ENCODE peak calls at places on chromosomes 4 and X, in nine cellular contexts. B, P, L, E, U, R, M, F and X are unnamed samples.
A peak's percentile ranks its signal among the peaks of the same experiment; 100 is the strongest.

GRCh38 chr4:15652191-15652590 is 3.0 kb downstream of the FBXL5 start:
- DNase-seq in P (no peak), L (no peak), R (peak; percentile 25), F (no peak), B (no peak), M (no peak), U (no peak), E (no peak), X (no peak)

GRCh38 chrX:12779534-12779933 is 11.7 kb upstream of the PRPS2 start:
- DNase-seq in B (no peak), E (no peak), R (peak; percentile 18), F (no peak), U (no peak), P (no peak), L (no peak), M (no peak), X (no peak)

GRCh38 chr4:108345862-108346530 is 177.3 kb upstream of the LEF1 start:
- DNase-seq in L (no peak), E (no peak), P (no peak), B (no peak), M (peak; percentile 90), U (no peak), R (peak; percentile 69), F (no peak), X (no peak)

GRCh38 chrX:37686979-37687378 is 1.4 kb downstream of the XK start:
- DNase-seq in R (no peak), U (no peak), M (no peak), P (no peak), L (no peak), B (no peak), E (no peak), F (no peak), X (no peak)

GRCh38 chr4:110550260-110550659 is 72.6 kb downstream of the PITX2 start:
- DNase-seq in F (peak; percentile 6), M (peak; percentile 78), B (no peak), E (no peak), R (peak; percentile 64), L (no peak), P (no peak), U (peak; percentile 7), X (no peak)

GRCh38 chrX:152020895-152021294 is 46.4 kb upstream of the GABRE start:
- DNase-seq in U (no peak), P (no peak), E (no peak), B (no peak), L (no peak), M (no peak), R (no peak), F (no peak), X (no peak)

GRCh38 chr4:156820931-156821330 is 150.7 kb downstream of the PDGFC start:
- DNase-seq in F (no peak), L (no peak), E (no peak), M (no peak), B (no peak), R (no peak), U (no peak), P (no peak), X (no peak)

GRCh38 chrX:27680726-27681125 is 90.6 kb downstream of the DCAF8L2 start:
- DNase-seq in M (peak; percentile 7), B (no peak), U (no peak), L (no peak), R (peak; percentile 51), F (no peak), P (no peak), E (no peak), X (no peak)

GRCh38 chrX:64338296-64338695 is 57.0 kb downstream of the MTMR8 start:
- DNase-seq in L (no peak), P (no peak), E (no peak), R (no peak), U (no peak), M (peak; percentile 1), F (no peak), B (no peak), X (no peak)

GRCh38 chr4:8315343-8316250 is 46.0 kb downstream of the HTRA3 start:
- DNase-seq in M (peak; percentile 84), R (peak; percentile 83), U (no peak), B (no peak), L (no peak), E (no peak), P (no peak), F (peak; percentile 23), X (no peak)

GRCh38 chrX:115606861-115607260 is 45.9 kb downstream of the PLS3 start:
- DNase-seq in E (no peak), F (no peak), P (no peak), M (no peak), U (no peak), R (no peak), L (no peak), B (no peak), X (no peak)

GRCh38 chr4:147518846-147519767 is 38.2 kb downstream of the EDNRA start:
- DNase-seq in F (peak; percentile 85), B (peak; percentile 23), E (peak; percentile 7), L (no peak), U (peak; percentile 51), M (peak; percentile 47), P (peak; percentile 25), R (peak; percentile 87), X (peak; percentile 3)

GRCh38 chr4:111883557-111883999 is 261.7 kb upstream of the FAM241A start:
- DNase-seq in P (no peak), F (no peak), R (peak; percentile 1), U (no peak), M (no peak), E (no peak), L (no peak), B (no peak), X (no peak)

GRCh38 chr4:41406051-41406516 is 131.9 kb upstream of the LIMCH1 start:
- DNase-seq in E (no peak), B (no peak), F (no peak), R (peak; percentile 65), P (no peak), U (no peak), M (no peak), L (no peak), X (no peak)

GRCh38 chr4:91064157-91064853 is 937.1 kb downstream of the CCSER1 start:
- DNase-seq in L (no peak), R (peak; percentile 54), U (peak; percentile 1), F (no peak), P (no peak), B (no peak), E (no peak), M (peak; percentile 4), X (no peak)

GRCh38 chr4:183968502-183968901 is 63.4 kb downstream of the STOX2 start:
- DNase-seq in U (no peak), R (no peak), F (no peak), L (no peak), B (no peak), M (no peak), E (no peak), P (no peak), X (peak; percentile 45)

GRCh38 chr4:84530871-84531270 is 31.8 kb upstream of the NKX6-1 start:
- DNase-seq in L (no peak), P (no peak), E (no peak), U (no peak), M (peak; percentile 65), R (peak; percentile 63), B (no peak), F (no peak), X (no peak)

GRCh38 chr4:89434364-89434988 is 126.9 kb upstream of the GPRIN3 start:
- DNase-seq in U (no peak), E (no peak), L (no peak), M (peak; percentile 34), P (peak; percentile 11), B (no peak), F (peak; percentile 63), R (peak; percentile 50), X (no peak)

GRCh38 chr4:8316911-8317351 is 47.4 kb downstream of the HTRA3 start:
- DNase-seq in R (no peak), L (no peak), M (no peak), B (no peak), E (no peak), P (no peak), F (no peak), U (no peak), X (no peak)